ENCODE peak calls at places on chromosomes 1 and 21, in eight cellular contexts. Q is breast epithelium, W is K562, M is endothelial cell of umbilical vein, Y is esophagus muscularis mucosa, V is transverse colon, C is stomach, X is GM12891. U is an unnamed sample.

GRCh38 chr1:39632491-39633417 is 6.7 kb downstream of the HEYL start:
- DNase-seq in W (peak; percentile 37), M (peak; percentile 38), V (peak; percentile 29), C (peak; percentile 67), X (no peak), Q (no peak), Y (no peak), U (no peak)

GRCh38 chr1:244325056-244325764 is 126.5 kb downstream of the ADSS2 start:
- DNase-seq in Y (no peak), X (no peak), C (peak; percentile 43), M (peak; percentile 77), W (peak; percentile 69), V (no peak), Q (peak; percentile 32), U (no peak)

GRCh38 chr1:241423541-241424479 is 66.8 kb upstream of the RGS7 start:
- DNase-seq in V (no peak), W (no peak), Q (no peak), M (peak; percentile 33), C (peak; percentile 63), X (peak; percentile 14), Y (no peak), U (peak; percentile 23)

GRCh38 chr1:213724640-213725536 is 262.9 kb upstream of the PROX1 start:
- DNase-seq in W (no peak), M (peak; percentile 82), Q (peak; percentile 71), V (peak; percentile 43), C (no peak), X (no peak), Y (no peak), U (no peak)

GRCh38 chr1:18938707-18939070 is 17.8 kb downstream of the IFFO2 start:
- DNase-seq in X (no peak), Q (no peak), W (no peak), M (no peak), V (no peak), Y (no peak), C (no peak), U (no peak)

GRCh38 chr1:221263831-221264767 is 384.9 kb downstream of the HLX start:
- DNase-seq in M (peak; percentile 79), X (peak; percentile 9), W (peak; percentile 63), Y (no peak), C (peak; percentile 27), V (peak; percentile 22), Q (no peak), U (peak; percentile 41)

GRCh38 chr21:15617968-15618367 is 111.8 kb upstream of the USP25 start:
- DNase-seq in W (no peak), C (no peak), Y (no peak), M (peak; percentile 16), V (no peak), X (no peak), Q (no peak), U (peak; percentile 16)

GRCh38 chr1:221335161-221336101 is 406.5 kb downstream of the DUSP10 start:
- DNase-seq in Y (no peak), Q (no peak), X (no peak), C (no peak), V (peak; percentile 10), W (no peak), M (no peak), U (peak; percentile 23)

GRCh38 chr1:17877896-17878295 is 122.8 kb downstream of the ACTL8 start:
- DNase-seq in X (no peak), M (no peak), Q (no peak), C (no peak), V (no peak), Y (no peak), W (no peak), U (no peak)

GRCh38 chr1:41221995-41222991 is 19.8 kb downstream of the SCMH1 start:
- DNase-seq in Y (no peak), C (no peak), V (no peak), Q (no peak), X (no peak), W (no peak), M (peak; percentile 22), U (no peak)

GRCh38 chr1:67618285-67619018 is 66.5 kb upstream of the GADD45A start:
- DNase-seq in V (peak; percentile 31), X (no peak), Y (peak; percentile 92), C (peak; percentile 64), M (peak; percentile 99), Q (peak; percentile 59), W (no peak), U (peak; percentile 37)

GRCh38 chr1:178819123-178819522 is 51.8 kb downstream of the ANGPTL1 start:
- DNase-seq in W (no peak), Y (no peak), Q (no peak), C (no peak), M (no peak), X (no peak), V (no peak), U (no peak)

GRCh38 chr1:246306415-246307037 is 200.6 kb downstream of the SMYD3 start:
- DNase-seq in W (peak; percentile 91), Y (no peak), Q (no peak), V (no peak), M (no peak), C (no peak), X (no peak), U (no peak)

GRCh38 chr1:44775930-44776748 is 799 bp downstream of the RPS8 start:
- DNase-seq in Q (no peak), M (peak; percentile 36), V (peak; percentile 42), X (no peak), C (no peak), Y (no peak), W (peak; percentile 54), U (no peak)

GRCh38 chr1:211830055-211830329 is 571 bp downstream of the LPGAT1 start:
- DNase-seq in W (no peak), M (no peak), C (no peak), V (no peak), X (no peak), Y (no peak), Q (no peak), U (no peak)

GRCh38 chr1:211831558-211832323 is 1.2 kb upstream of the LPGAT1 start:
- DNase-seq in C (no peak), Y (no peak), M (no peak), Q (no peak), W (no peak), V (no peak), X (no peak), U (no peak)

GRCh38 chr1:211830330-211831142 is at the start of gene LPGAT1:
- DNase-seq in Q (peak; percentile 39), V (peak; percentile 82), X (peak; percentile 70), M (peak; percentile 58), W (peak; percentile 85), C (peak; percentile 82), Y (no peak), U (peak; percentile 76)

GRCh38 chr1:211828584-211829342 is 1.8 kb downstream of the LPGAT1 start:
- DNase-seq in W (no peak), V (no peak), M (no peak), Q (no peak), X (no peak), Y (no peak), C (no peak), U (no peak)

DNA sequence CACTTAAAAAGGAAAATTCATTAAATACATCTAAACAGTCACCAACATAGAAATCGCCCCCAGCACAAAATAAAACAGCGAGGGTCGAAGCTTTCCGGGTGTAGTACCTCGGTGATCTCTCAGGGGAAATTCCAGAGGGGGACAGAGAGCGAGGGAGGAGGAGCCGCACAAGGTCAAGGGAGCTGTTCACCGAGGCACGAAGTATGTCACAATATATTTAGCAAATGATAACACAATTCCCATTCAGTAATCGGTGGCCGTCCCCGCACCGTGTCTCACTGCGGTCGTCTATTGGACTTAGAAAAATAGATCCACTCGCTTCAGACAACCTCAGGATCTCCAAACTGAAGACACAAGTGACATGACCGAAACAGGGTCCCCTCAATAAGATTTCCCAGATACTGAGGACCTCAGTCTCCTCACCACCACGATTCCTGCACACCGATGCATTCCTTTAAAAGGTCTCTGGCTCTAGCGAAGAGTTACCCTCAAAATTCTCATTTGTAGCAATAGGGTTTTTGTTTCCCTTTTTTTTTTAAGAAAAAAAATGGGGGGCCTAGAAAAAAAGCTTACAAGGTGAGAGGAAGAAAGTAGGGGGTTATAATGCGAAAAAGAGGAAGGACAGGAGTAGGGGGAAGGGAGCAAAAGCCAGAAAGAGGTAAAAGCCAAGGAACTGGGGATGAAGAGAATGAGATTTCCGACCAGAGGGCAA is 1.1 kb downstream of the LPGAT1 start:
- DNase-seq in C (no peak), M (no peak), V (peak; percentile 27), X (no peak), Q (no peak), W (peak; percentile 69), Y (no peak), U (no peak)
- TF ChIP-seq POLR2A in C (no peak), M (no peak), V (no peak), X (no peak), Q (no peak), W (no peak), Y (no peak), U (no peak)

DNA sequence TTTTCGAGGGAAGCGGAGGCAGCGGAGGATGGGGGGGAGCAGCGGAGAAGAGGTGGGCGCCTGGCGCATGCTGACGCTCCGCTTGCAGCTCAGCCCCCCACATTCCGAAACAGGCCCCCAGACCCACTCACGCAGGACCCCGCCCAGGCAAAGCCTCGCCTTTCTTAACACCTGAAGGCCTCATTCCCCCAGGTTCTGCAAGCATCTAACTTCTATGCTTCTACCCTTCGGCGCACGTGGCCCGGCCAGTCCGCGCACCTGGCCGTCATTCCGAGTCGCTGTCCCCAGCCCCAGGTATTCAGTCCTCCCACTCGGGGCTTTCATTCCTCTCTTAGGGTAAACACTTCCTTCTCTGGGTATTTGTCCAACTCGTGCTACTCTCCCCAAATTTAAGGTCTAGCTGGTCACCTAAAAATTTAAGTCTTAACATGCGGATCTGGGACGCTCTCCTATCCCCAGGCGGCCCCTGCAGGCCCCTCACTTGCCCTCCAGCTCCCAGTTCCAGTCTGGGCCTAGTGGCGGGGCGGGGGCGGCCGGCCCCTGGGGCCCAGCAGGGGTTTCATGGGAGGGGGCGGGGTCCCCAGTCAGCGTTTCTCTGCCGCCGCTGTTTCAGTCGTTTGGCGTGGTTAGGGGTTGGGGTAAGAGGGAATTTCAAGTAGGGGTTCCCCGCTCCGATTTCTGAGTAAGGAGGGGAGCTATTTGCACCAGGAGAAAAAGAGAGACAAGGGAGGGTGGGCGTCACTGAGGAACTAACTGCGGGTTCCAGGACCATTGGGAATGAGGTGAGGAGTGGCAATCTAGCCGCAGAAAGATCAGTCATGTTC is 2.7 kb upstream of the ZBTB7B start:
- DNase-seq in X (no peak), Y (no peak), V (peak; percentile 70), C (peak; percentile 65), M (peak; percentile 31), Q (peak; percentile 68), W (peak; percentile 85), U (no peak)
- TF ChIP-seq POLR2A in X (peak; percentile 76), Y (no peak), V (no peak), C (no peak), M (no peak), Q (no peak), W (peak; percentile 74), U (no peak)

DNA sequence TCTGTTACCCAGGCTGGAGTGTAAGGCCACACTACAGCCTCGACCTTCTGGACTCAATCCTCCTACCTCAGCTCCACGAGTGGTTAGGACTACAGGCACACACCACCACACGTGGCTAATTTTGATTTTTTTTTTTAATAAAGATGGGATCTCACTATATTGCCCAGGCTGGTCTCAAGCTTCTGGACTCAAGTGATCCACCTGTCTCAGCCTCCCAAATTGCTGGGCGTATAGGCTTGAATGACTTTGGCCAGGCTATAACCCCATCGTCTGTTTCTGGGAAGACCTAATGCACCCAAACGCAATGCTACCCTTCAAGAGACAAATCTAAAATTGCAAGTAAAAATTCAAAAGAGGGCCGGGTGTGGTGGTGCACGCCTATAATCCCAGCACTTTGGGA is 52.1 kb downstream of the DAP3 start:
- DNase-seq in W (no peak), C (no peak), V (no peak), Q (no peak), Y (no peak), M (no peak), X (no peak), U (no peak)
- TF ChIP-seq POLR2A in W (peak; percentile 2), C (no peak), V (no peak), Q (no peak), Y (no peak), M (no peak), X (no peak), U (no peak)

GRCh38 chr1:226308723-226309397 is at the start of gene LIN9:
- DNase-seq in V (peak; percentile 94), W (peak; percentile 98), Q (peak; percentile 76), M (peak; percentile 91), C (peak; percentile 93), X (peak; percentile 86), Y (peak; percentile 97), U (peak; percentile 83)
- TF ChIP-seq POLR2A in V (peak; percentile 27), W (peak; percentile 97), Q (no peak), M (peak; percentile 54), C (no peak), X (peak; percentile 68), Y (no peak), U (peak; percentile 88)